ENCODE peak calls at places on chromosome 3, in eight cellular contexts. Q, P, D, U, R, H, Z and L are unnamed samples.
A peak's percentile ranks its signal among the peaks of the same experiment; 100 is the strongest.

GRCh38 chr3:133933097-133934024 is 37.7 kb upstream of the RAB6B start:
- DNase-seq in Q (no peak), P (no peak), D (no peak), U (no peak), R (no peak), H (no peak), Z (no peak), L (no peak)

GRCh38 chr3:15512173-15512572 is 9.3 kb downstream of the COLQ start:
- DNase-seq in Q (no peak), P (peak; percentile 42), D (no peak), U (no peak), R (peak; percentile 69), H (no peak), Z (peak; percentile 20), L (no peak)

GRCh38 chr3:183492849-183493179 is 62.7 kb downstream of the KLHL6 start:
- DNase-seq in Q (no peak), P (no peak), D (no peak), U (no peak), R (no peak), H (no peak), Z (no peak), L (no peak)

GRCh38 chr3:51275096-51275805 is 109.8 kb upstream of the MANF start:
- DNase-seq in Q (no peak), P (no peak), D (no peak), U (no peak), R (no peak), H (no peak), Z (no peak), L (no peak)

GRCh38 chr3:106379251-106379750 is 510.5 kb upstream of the CBLB start:
- DNase-seq in Q (no peak), P (no peak), D (no peak), U (no peak), R (no peak), H (no peak), Z (no peak), L (no peak)

GRCh38 chr3:15436246-15436645 is 8.8 kb downstream of the EAF1 start:
- DNase-seq in Q (no peak), P (no peak), D (no peak), U (no peak), R (no peak), H (no peak), Z (no peak), L (no peak)

GRCh38 chr3:187169231-187169960 is 27.9 kb upstream of the RTP1 start:
- DNase-seq in Q (no peak), P (no peak), D (no peak), U (no peak), R (no peak), H (no peak), Z (no peak), L (no peak)

GRCh38 chr3:173730391-173730790 is 332.8 kb downstream of the NLGN1 start:
- DNase-seq in Q (no peak), P (peak; percentile 24), D (no peak), U (no peak), R (no peak), H (no peak), Z (no peak), L (no peak)

GRCh38 chr3:152291649-152292066 is 22.9 kb downstream of the MBNL1 start:
- DNase-seq in Q (no peak), P (no peak), D (no peak), U (no peak), R (no peak), H (no peak), Z (no peak), L (no peak)

GRCh38 chr3:128847631-128848370 is 31.6 kb upstream of the ACAD9 start:
- DNase-seq in Q (no peak), P (no peak), D (no peak), U (no peak), R (no peak), H (no peak), Z (no peak), L (no peak)

GRCh38 chr3:150237490-150237889 is 170.6 kb upstream of the TSC22D2 start:
- DNase-seq in Q (no peak), P (peak; percentile 49), D (peak; percentile 61), U (no peak), R (no peak), H (no peak), Z (peak; percentile 49), L (no peak)

GRCh38 chr3:58683001-58683845 is 16.6 kb upstream of the FAM3D start:
- DNase-seq in Q (no peak), P (peak; percentile 39), D (no peak), U (no peak), R (no peak), H (no peak), Z (peak; percentile 42), L (no peak)

GRCh38 chr3:157134620-157135191 is 25.2 kb downstream of the CCNL1 start:
- DNase-seq in Q (no peak), P (no peak), D (no peak), U (no peak), R (peak; percentile 83), H (no peak), Z (peak; percentile 46), L (peak; percentile 32)

GRCh38 chr3:95302044-95302443 is 1239.2 kb downstream of the NSUN3 start:
- DNase-seq in Q (no peak), P (peak; percentile 16), D (no peak), U (no peak), R (no peak), H (no peak), Z (no peak), L (no peak)

GRCh38 chr3:64358853-64359252 is 133.6 kb upstream of the PRICKLE2 start:
- DNase-seq in Q (no peak), P (no peak), D (no peak), U (no peak), R (no peak), H (no peak), Z (no peak), L (no peak)

GRCh38 chr3:172511783-172512357 is 11.4 kb downstream of the TNFSF10 start:
- DNase-seq in Q (no peak), P (no peak), D (no peak), U (no peak), R (no peak), H (no peak), Z (no peak), L (peak; percentile 21)

GRCh38 chr3:124785966-124786365 is 55.7 kb downstream of the UMPS start:
- DNase-seq in Q (no peak), P (no peak), D (no peak), U (no peak), R (no peak), H (no peak), Z (no peak), L (no peak)

GRCh38 chr3:55605837-55606236 is 118.7 kb upstream of the WNT5A start:
- DNase-seq in Q (no peak), P (no peak), D (no peak), U (no peak), R (no peak), H (no peak), Z (no peak), L (no peak)

GRCh38 chr3:55608266-55608937 is 121.3 kb upstream of the WNT5A start:
- DNase-seq in Q (no peak), P (no peak), D (no peak), U (no peak), R (no peak), H (no peak), Z (no peak), L (no peak)

GRCh38 chr3:55607175-55607574 is 120.1 kb upstream of the WNT5A start:
- DNase-seq in Q (no peak), P (no peak), D (no peak), U (no peak), R (no peak), H (no peak), Z (no peak), L (no peak)

GRCh38 chr3:55607844-55608243 is 120.7 kb upstream of the WNT5A start:
- DNase-seq in Q (no peak), P (no peak), D (no peak), U (no peak), R (no peak), H (no peak), Z (no peak), L (peak; percentile 69)

GRCh38 chr3:55609230-55610100 is 122.4 kb upstream of the WNT5A start:
- DNase-seq in Q (no peak), P (no peak), D (no peak), U (no peak), R (no peak), H (peak; percentile 17), Z (no peak), L (no peak)
- TF ChIP-seq CTCF in Q (no peak), P (no peak), D (no peak), U (no peak), R (no peak), H (peak; percentile 62), Z (no peak), L (no peak)

GRCh38 chr3:53939081-53939582 is 47.5 kb upstream of the SELENOK start:
- DNase-seq in Q (no peak), P (no peak), D (no peak), U (no peak), R (no peak), H (no peak), Z (no peak), L (no peak)
- TF ChIP-seq CTCF in Q (no peak), P (no peak), D (no peak), U (no peak), R (no peak), H (no peak), Z (no peak), L (no peak)

DNA sequence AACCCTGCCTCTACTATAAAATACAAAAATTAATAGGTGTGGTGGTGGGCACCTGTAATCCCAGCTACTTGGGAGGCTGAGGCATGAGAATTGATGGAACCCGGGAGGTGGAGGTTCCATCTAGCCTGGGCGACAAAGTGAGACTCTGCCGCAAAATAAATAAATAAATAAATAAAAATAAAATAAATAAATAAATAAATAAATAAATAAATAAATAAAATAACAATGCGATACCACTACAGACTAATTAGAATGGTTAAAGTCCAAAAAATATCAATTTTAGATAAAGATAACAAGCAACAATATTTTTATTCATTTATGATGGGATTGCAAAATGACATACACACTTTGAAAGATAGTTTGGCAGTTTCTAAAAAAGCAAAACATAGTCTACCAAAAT is 1131.5 kb downstream of the SI start:
- DNase-seq in Q (no peak), P (no peak), D (no peak), U (no peak), R (no peak), H (no peak), Z (no peak), L (no peak)
- TF ChIP-seq CTCF in Q (no peak), P (no peak), D (no peak), U (no peak), R (no peak), H (no peak), Z (no peak), L (no peak)

DNA sequence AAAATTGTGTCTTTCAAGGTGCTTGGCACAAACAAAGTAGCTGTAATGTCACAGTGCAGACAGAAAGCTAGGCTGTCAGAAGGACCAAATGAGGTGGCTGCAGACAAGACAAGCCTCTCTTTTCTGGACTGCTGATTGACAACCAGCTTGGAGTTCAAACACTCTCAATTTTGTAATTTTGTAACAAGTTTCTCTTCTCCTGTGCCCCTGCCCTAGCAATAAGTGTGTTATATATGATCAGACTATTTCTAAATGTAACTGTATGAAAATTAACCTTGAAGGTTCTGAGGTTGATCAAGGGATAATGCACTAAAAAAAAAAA is 172.0 kb downstream of the P3H2 start:
- DNase-seq in Q (no peak), P (no peak), D (no peak), U (no peak), R (no peak), H (no peak), Z (no peak), L (no peak)
- TF ChIP-seq CTCF in Q (no peak), P (no peak), D (no peak), U (no peak), R (no peak), H (no peak), Z (no peak), L (no peak)

GRCh38 chr3:196739671-196740475 is at the start of gene PAK2:
- DNase-seq in Q (peak; percentile 95), P (peak; percentile 83), D (peak; percentile 88), U (peak; percentile 95), R (peak; percentile 94), H (peak; percentile 93), Z (peak; percentile 96), L (peak; percentile 93)
- TF ChIP-seq CTCF in Q (no peak), P (no peak), D (no peak), U (no peak), R (no peak), H (no peak), Z (no peak), L (no peak)